ENCODE peak calls at places on chromosomes 4 and X, in four cellular contexts. P is IMR-90, N is trophoblast cell, U is H1. K is an unnamed sample.

GRCh38 chr4:69322055-69322454 is 41.8 kb downstream of the UGT2B28 start:
- DNase-seq in U (no peak), N (no peak), P (peak), K (no peak)

GRCh38 chr4:158850800-158851644 is 82.2 kb downstream of the FNIP2 start:
- DNase-seq in N (peak), U (no peak), P (peak), K (no peak)

GRCh38 chr4:133084421-133084820 is 64.7 kb upstream of the PCDH10 start:
- DNase-seq in P (no peak), N (no peak), U (no peak), K (no peak)

GRCh38 chrX:55818673-55819375 is 101.3 kb downstream of the RRAGB start:
- DNase-seq in U (no peak), P (no peak), N (peak), K (peak)

GRCh38 chrX:103637604-103638338 is 9.0 kb downstream of the TCEAL1 start:
- DNase-seq in P (peak), U (no peak), N (no peak), K (no peak)

GRCh38 chr4:1305261-1305711 is 15.6 kb downstream of the MAEA start:
- DNase-seq in N (peak), P (no peak), U (no peak), K (no peak)

GRCh38 chrX:123432362-123433150 is 248.5 kb downstream of the GRIA3 start:
- DNase-seq in N (no peak), P (no peak), U (no peak), K (no peak)

GRCh38 chr4:153651041-153651960 is 32.8 kb upstream of the TLR2 start:
- DNase-seq in P (no peak), U (no peak), N (peak), K (peak)

GRCh38 chr4:138300616-138301015 is 58.5 kb upstream of the SLC7A11 start:
- DNase-seq in N (no peak), P (peak), U (no peak), K (no peak)

GRCh38 chr4:114782842-114783595 is 184.4 kb downstream of the UGT8 start:
- DNase-seq in N (no peak), U (no peak), P (no peak), K (peak)

GRCh38 chr4:56129431-56129861 is 180.7 kb downstream of the CEP135 start:
- DNase-seq in P (no peak), N (peak), U (peak), K (peak)

GRCh38 chr4:178462710-178463109 is 1020.5 kb upstream of the AGA start:
- DNase-seq in U (no peak), P (no peak), N (no peak), K (peak)

GRCh38 chr4:74906771-74907170 is 26.1 kb upstream of the PARM1 start:
- DNase-seq in N (no peak), P (no peak), U (no peak), K (no peak)
- H3K23ac ChIP-seq in N (no peak), P (no peak), U (no peak), K (no peak)

DNA sequence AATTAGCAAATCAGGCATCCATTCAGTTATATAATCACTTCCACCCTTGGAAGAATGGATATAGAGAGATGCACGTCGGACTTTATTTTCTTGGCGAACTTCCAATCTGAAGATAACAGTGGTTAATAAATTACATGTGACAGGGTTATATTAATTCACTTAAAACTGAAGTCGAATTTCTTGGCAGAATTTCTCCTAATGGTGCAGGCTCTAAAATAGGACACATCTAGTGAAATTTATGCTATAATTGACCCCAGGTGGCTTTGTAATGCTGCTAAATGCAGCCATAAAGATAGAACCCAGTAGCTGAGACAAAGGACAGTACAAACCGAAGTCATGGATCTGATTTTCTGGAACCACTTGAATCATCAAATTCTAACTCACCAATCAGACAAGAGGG is 20.8 kb upstream of the SLC10A4 start:
- DNase-seq in U (no peak), P (no peak), N (no peak), K (no peak)
- H3K4me2 ChIP-seq in U (no peak), P (no peak), N (no peak), K (no peak)

GRCh38 chr4:38672247-38673071 is 8.5 kb downstream of the KLF3 start:
- DNase-seq in N (no peak), U (no peak), P (no peak), K (peak)
- H3K23ac ChIP-seq in N (no peak), U (no peak), P (peak), K (no peak)

GRCh38 chr4:10454726-10455125 is 2.5 kb downstream of the ZNF518B start:
- DNase-seq in U (no peak), P (no peak), N (no peak), K (peak)
- H3K4me2 ChIP-seq in U (peak), P (no peak), N (no peak), K (no peak)

DNA sequence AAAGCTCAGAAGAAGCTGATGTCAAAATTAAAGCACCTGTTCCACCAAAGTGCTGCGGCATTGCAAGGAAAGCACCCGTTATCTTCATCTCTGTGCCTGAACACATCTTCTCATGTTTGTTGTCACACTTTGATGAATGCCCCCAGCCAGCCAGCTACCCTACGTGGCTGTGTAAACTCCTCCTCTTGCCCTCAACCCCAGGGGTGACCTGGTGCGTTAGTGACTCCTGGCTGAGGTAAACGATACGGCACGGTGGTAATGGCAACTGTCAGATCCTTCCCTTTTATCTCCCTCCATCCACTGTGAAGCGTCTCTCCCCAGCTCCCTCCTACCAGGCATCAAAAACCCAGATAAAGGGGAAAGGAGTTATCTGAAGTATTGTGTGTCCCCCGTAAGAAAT is 90.6 kb upstream of the WWC2 start:
- DNase-seq in P (no peak), N (no peak), U (peak), K (peak)
- H3K23ac ChIP-seq in P (no peak), N (no peak), U (no peak), K (no peak)

GRCh38 chr4:7938513-7939376 is 916 bp downstream of the AFAP1 start:
- DNase-seq in N (peak), P (peak), U (no peak), K (peak)
- H3K4me2 ChIP-seq in N (peak), P (peak), U (peak), K (peak)

GRCh38 chr4:2981256-2981804 is 18.0 kb downstream of the GRK4 start:
- DNase-seq in N (no peak), U (no peak), P (no peak), K (peak)
- H3K23ac ChIP-seq in N (no peak), U (no peak), P (no peak), K (no peak)

GRCh38 chr4:146334862-146335449 is 120.6 kb downstream of the REELD1 start:
- DNase-seq in N (peak), P (no peak), U (no peak), K (no peak)

GRCh38 chr4:146336413-146336807 is 122.1 kb downstream of the REELD1 start:
- DNase-seq in N (peak), P (peak), U (no peak), K (no peak)

GRCh38 chr4:146333187-146333894 is 119.0 kb downstream of the REELD1 start:
- DNase-seq in P (peak), U (no peak), N (no peak), K (no peak)

GRCh38 chr4:146335763-146336412 is 121.5 kb downstream of the REELD1 start:
- DNase-seq in N (peak), U (no peak), P (no peak), K (no peak)

DNA sequence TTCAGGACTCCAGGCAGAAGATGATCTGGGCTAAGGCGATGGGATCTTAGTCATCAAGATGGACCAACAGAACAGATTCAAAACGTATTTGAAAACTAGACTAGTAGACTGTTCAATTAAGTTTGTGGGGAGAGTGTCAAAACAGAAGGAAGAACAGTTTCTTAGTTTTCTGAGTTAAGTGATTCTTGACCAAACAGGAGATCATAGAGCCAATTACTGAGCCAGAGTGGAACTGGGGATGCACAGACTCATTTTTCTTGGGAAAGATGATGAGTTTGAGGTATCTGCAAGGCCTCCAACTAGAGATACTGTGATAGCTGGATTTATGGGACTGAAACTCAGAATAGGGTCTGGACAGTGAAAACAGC is 119.5 kb downstream of the REELD1 start:
- DNase-seq in N (no peak), U (no peak), P (no peak), K (no peak)
- H3K4me2 ChIP-seq in N (no peak), U (no peak), P (peak), K (no peak)

DNA sequence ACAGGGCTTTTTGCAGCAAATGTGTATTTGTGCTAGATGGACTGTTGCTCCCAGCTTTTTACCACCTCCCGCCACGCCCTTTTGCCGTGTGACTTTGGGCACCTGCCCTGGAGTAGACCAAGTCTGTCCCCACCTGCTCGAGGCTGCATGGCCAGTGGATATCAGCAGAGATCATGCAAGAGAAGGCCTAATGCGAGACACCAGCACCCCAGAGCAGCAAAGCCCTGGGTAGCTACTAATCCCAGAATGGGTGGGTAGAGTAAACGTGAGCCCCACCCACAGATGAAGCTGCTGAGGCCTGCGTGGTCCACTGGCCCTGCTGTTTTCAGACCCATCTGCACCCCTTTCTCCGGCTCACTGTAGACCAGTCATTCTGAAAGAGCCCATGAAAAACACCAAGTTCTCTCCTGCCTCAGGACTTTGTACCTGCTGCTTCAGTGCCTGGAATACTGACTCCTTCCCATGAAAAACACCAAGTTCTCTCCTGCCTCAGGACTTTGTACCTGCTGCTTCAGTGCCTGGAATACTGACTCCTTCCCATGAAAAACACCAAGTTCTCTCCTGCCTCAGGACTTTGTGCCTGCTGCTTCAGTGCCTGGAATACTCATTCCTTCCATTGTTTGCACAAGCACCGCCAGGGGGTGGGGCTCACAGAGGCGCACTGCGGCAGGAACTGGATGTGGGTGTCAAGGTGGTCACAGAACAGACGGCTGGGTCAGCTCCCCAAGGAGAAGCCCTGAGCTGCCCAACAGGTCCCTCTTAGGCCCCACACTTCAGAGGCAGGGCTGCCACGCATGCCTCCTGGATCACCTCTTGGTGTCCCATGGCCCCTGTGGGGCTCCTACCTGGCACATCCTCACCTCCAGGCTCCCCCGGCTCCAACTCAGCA is 5.1 kb upstream of the TNIP2 start:
- DNase-seq in U (no peak), P (no peak), N (peak), K (peak)
- H3K23ac ChIP-seq in U (no peak), P (no peak), N (no peak), K (no peak)

GRCh38 chr4:37960098-37960497 is at the start of gene PTTG2:
- DNase-seq in N (no peak), U (no peak), P (no peak), K (no peak)
- H3K4me2 ChIP-seq in N (no peak), U (no peak), P (no peak), K (no peak)